ENCODE peak calls at places on chromosome 1, in eight cellular contexts. One of them, this sample, is unnamed.

GRCh38 chr1:182337736-182338571 is 53.6 kb downstream of the GLUL start:
- DNase-seq in mesenchymal stem cell: no peak
- DNase-seq in choroid plexus epithelial cell: no peak
- DNase-seq in transverse colon: no peak
- DNase-seq in brain microvascular endothelial cell: no peak
- DNase-seq in HuH-7: no peak
- DNase-seq in NCI-H1436 treated with DMSO at 0.1 percent for 48 hours: no peak
- DNase-seq in effector memory CD4-positive, alpha-beta T cell: no peak
- DNase-seq in this sample: no peak

GRCh38 chr1:94384485-94385353 is 33.5 kb upstream of the ABCD3 start:
- DNase-seq in mesenchymal stem cell: peak
- DNase-seq in choroid plexus epithelial cell: no peak
- DNase-seq in transverse colon: peak
- DNase-seq in brain microvascular endothelial cell: no peak
- DNase-seq in HuH-7: peak
- DNase-seq in NCI-H1436 treated with DMSO at 0.1 percent for 48 hours: no peak
- DNase-seq in effector memory CD4-positive, alpha-beta T cell: no peak
- DNase-seq in this sample: peak

GRCh38 chr1:9317591-9318331 is 25.1 kb downstream of the SPSB1 start:
- DNase-seq in mesenchymal stem cell: peak
- DNase-seq in choroid plexus epithelial cell: peak
- DNase-seq in transverse colon: peak
- DNase-seq in brain microvascular endothelial cell: no peak
- DNase-seq in HuH-7: no peak
- DNase-seq in NCI-H1436 treated with DMSO at 0.1 percent for 48 hours: no peak
- DNase-seq in effector memory CD4-positive, alpha-beta T cell: no peak
- DNase-seq in this sample: no peak

GRCh38 chr1:33820804-33821203 is 43.1 kb upstream of the HMGB4 start:
- DNase-seq in mesenchymal stem cell: no peak
- DNase-seq in choroid plexus epithelial cell: no peak
- DNase-seq in transverse colon: no peak
- DNase-seq in brain microvascular endothelial cell: no peak
- DNase-seq in HuH-7: no peak
- DNase-seq in NCI-H1436 treated with DMSO at 0.1 percent for 48 hours: no peak
- DNase-seq in effector memory CD4-positive, alpha-beta T cell: no peak
- DNase-seq in this sample: no peak

GRCh38 chr1:15158506-15159165 is 5.1 kb downstream of the TMEM51 start:
- DNase-seq in mesenchymal stem cell: peak
- DNase-seq in choroid plexus epithelial cell: peak
- DNase-seq in transverse colon: no peak
- DNase-seq in brain microvascular endothelial cell: peak
- DNase-seq in HuH-7: no peak
- DNase-seq in NCI-H1436 treated with DMSO at 0.1 percent for 48 hours: no peak
- DNase-seq in effector memory CD4-positive, alpha-beta T cell: no peak
- DNase-seq in this sample: no peak

GRCh38 chr1:6762060-6762459 is 23.2 kb upstream of the CAMTA1 start:
- DNase-seq in mesenchymal stem cell: no peak
- DNase-seq in choroid plexus epithelial cell: no peak
- DNase-seq in transverse colon: no peak
- DNase-seq in brain microvascular endothelial cell: no peak
- DNase-seq in HuH-7: no peak
- DNase-seq in NCI-H1436 treated with DMSO at 0.1 percent for 48 hours: no peak
- DNase-seq in effector memory CD4-positive, alpha-beta T cell: no peak
- DNase-seq in this sample: no peak

GRCh38 chr1:205272541-205272940 is 44.8 kb downstream of the TMCC2 start:
- DNase-seq in mesenchymal stem cell: no peak
- DNase-seq in choroid plexus epithelial cell: no peak
- DNase-seq in transverse colon: no peak
- DNase-seq in brain microvascular endothelial cell: no peak
- DNase-seq in HuH-7: no peak
- DNase-seq in NCI-H1436 treated with DMSO at 0.1 percent for 48 hours: no peak
- DNase-seq in effector memory CD4-positive, alpha-beta T cell: no peak
- DNase-seq in this sample: no peak

GRCh38 chr1:233635765-233636502 is 22.0 kb downstream of the KCNK1 start:
- DNase-seq in mesenchymal stem cell: no peak
- DNase-seq in choroid plexus epithelial cell: peak
- DNase-seq in transverse colon: no peak
- DNase-seq in brain microvascular endothelial cell: peak
- DNase-seq in HuH-7: no peak
- DNase-seq in NCI-H1436 treated with DMSO at 0.1 percent for 48 hours: no peak
- DNase-seq in effector memory CD4-positive, alpha-beta T cell: no peak
- DNase-seq in this sample: no peak

GRCh38 chr1:162605225-162605927 is 26.9 kb upstream of the DDR2 start:
- DNase-seq in mesenchymal stem cell: peak
- DNase-seq in choroid plexus epithelial cell: peak
- DNase-seq in transverse colon: no peak
- DNase-seq in brain microvascular endothelial cell: peak
- DNase-seq in HuH-7: no peak
- DNase-seq in NCI-H1436 treated with DMSO at 0.1 percent for 48 hours: no peak
- DNase-seq in effector memory CD4-positive, alpha-beta T cell: no peak
- DNase-seq in this sample: no peak

GRCh38 chr1:36981771-36982622 is 52.3 kb downstream of the GRIK3 start:
- DNase-seq in mesenchymal stem cell: no peak
- DNase-seq in choroid plexus epithelial cell: no peak
- DNase-seq in transverse colon: no peak
- DNase-seq in brain microvascular endothelial cell: no peak
- DNase-seq in HuH-7: no peak
- DNase-seq in NCI-H1436 treated with DMSO at 0.1 percent for 48 hours: no peak
- DNase-seq in effector memory CD4-positive, alpha-beta T cell: no peak
- DNase-seq in this sample: no peak

GRCh38 chr1:20255666-20256065 is 35.0 kb upstream of the VWA5B1 start:
- DNase-seq in mesenchymal stem cell: peak
- DNase-seq in choroid plexus epithelial cell: peak
- DNase-seq in transverse colon: peak
- DNase-seq in brain microvascular endothelial cell: peak
- DNase-seq in HuH-7: no peak
- DNase-seq in NCI-H1436 treated with DMSO at 0.1 percent for 48 hours: no peak
- DNase-seq in effector memory CD4-positive, alpha-beta T cell: no peak
- DNase-seq in this sample: peak

This sample was measured in Caco-2.